ENCODE peak calls at places on chromosome 3, in five cellular contexts. K, Y, L, Q and A are unnamed samples.
A peak's percentile ranks its signal among the peaks of the same experiment; 100 is the strongest.

GRCh38 chr3:45528429-45528828 is 66.1 kb upstream of the LIMD1 start:
- DNase-seq in Q (no peak), K (no peak), L (no peak), Y (no peak), A (no peak)

GRCh38 chr3:78605178-78605577 is 1162.6 kb downstream of the ROBO1 start:
- DNase-seq in Q (no peak), K (no peak), Y (no peak), L (no peak), A (no peak)

GRCh38 chr3:50295553-50296166 is 3.4 kb upstream of the IFRD2 start:
- DNase-seq in Y (no peak), Q (no peak), K (no peak), L (no peak), A (no peak)

GRCh38 chr3:105425153-105425502 is 58.4 kb downstream of the ALCAM start:
- DNase-seq in Y (no peak), K (no peak), L (no peak), Q (no peak), A (no peak)

GRCh38 chr3:39385456-39386098 is 2.4 kb downstream of the SLC25A38 start:
- DNase-seq in Y (no peak), L (no peak), K (no peak), Q (no peak), A (no peak)

GRCh38 chr3:123561188-123561587 is 23.7 kb downstream of the HACD2 start:
- DNase-seq in Y (no peak), Q (no peak), L (no peak), K (no peak), A (no peak)

GRCh38 chr3:51929420-51930003 is 12.2 kb downstream of the RRP9 start:
- DNase-seq in L (no peak), Q (peak; percentile 20), K (no peak), Y (no peak), A (no peak)

GRCh38 chr3:30576946-30577345 is 29.5 kb upstream of the TGFBR2 start:
- DNase-seq in K (no peak), L (no peak), Q (no peak), Y (no peak), A (peak; percentile 33)

GRCh38 chr3:72100626-72101187 is 315.8 kb upstream of the PROK2 start:
- DNase-seq in Y (no peak), Q (peak; percentile 85), K (peak; percentile 83), L (peak; percentile 85), A (peak; percentile 69)

GRCh38 chr3:128278761-128279593 is 125.7 kb downstream of the EEFSEC start:
- DNase-seq in Y (no peak), K (peak; percentile 89), L (peak; percentile 25), Q (no peak), A (peak; percentile 94)
- TF ChIP-seq CTCF in Y (no peak), K (no peak), L (no peak), Q (no peak), A (no peak)

GRCh38 chr3:133374706-133375105 is 25.1 kb upstream of the BFSP2 start:
- DNase-seq in L (no peak), Q (no peak), K (peak; percentile 12), Y (no peak), A (no peak)
- TF ChIP-seq CTCF in L (no peak), Q (no peak), K (no peak), Y (no peak), A (no peak)

DNA sequence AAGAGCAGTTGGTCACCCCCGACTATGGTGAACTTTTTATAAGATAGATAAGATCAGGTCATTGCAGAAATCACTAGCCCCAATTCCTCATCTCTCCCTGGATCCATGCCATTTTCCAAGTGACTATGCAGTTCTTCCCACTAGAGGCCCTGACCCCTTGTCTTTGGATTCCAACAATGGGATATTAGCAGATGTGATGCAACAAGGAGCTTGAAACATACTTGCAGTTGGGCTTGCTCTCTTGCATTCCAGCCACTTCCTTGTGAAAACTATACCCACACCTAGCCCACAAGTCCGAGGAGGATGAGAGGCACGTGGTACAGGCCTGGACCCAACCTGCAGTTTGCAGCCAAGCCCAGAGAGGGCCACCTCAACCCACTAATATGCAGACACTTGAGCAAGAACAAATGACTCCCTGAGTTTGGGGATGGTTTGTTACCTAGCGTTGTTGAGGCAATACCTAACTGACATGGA is 60.6 kb downstream of the SUCLG2 start:
- DNase-seq in K (peak; percentile 70), Q (no peak), Y (no peak), L (no peak), A (peak; percentile 78)
- TF ChIP-seq CTCF in K (peak; percentile 23), Q (no peak), Y (no peak), L (no peak), A (no peak)

GRCh38 chr3:13070622-13071021 is 2.6 kb downstream of the IQSEC1 start:
- DNase-seq in Q (no peak), K (no peak), Y (no peak), L (no peak), A (no peak)

GRCh38 chr3:13069495-13069894 is 3.7 kb downstream of the IQSEC1 start:
- DNase-seq in Y (no peak), L (peak; percentile 37), Q (peak; percentile 74), K (no peak), A (no peak)

GRCh38 chr3:13066236-13066635 is 7.0 kb downstream of the IQSEC1 start:
- DNase-seq in Y (no peak), Q (no peak), K (no peak), L (no peak), A (no peak)

GRCh38 chr3:13067778-13068177 is 5.5 kb downstream of the IQSEC1 start:
- DNase-seq in Q (no peak), Y (no peak), L (no peak), K (no peak), A (no peak)

DNA sequence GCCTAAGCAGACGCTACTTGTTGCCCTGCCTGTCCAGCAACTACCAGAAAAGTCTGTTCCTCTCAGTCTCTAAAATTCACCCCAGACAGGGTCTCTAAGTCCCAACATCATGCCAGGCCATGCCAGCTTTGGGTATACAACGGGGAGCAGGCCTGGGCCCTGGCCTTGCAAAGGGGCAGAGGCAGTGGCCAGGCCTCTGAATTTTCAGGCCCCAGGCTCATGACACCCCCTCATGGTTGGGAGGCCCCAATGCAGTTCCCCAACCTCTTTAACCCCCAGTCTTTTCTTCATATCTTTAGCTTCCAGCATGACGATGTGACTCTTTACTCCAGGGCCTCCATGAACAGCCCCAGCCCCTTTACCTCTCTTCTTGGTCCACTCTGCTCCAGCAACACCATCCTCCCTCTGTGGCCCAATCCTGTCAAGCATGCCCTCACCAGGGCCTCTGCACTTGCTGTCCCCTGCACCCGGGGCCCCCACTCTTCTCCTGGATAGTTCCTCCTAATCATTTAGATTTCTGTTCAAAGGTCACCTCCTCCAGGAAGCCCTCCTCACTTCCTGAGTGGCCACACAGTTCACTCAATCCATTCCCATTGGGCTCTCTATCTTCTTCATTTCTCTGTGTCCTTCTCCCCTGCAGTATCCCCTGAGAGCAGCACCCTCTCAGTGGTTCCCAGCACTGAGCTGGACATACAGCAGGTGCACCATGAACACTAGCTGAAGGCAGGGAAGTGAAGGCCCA is 4.8 kb downstream of the IQSEC1 start:
- DNase-seq in Y (no peak), L (no peak), K (no peak), Q (no peak), A (no peak)
- TF ChIP-seq CTCF in Y (no peak), L (no peak), K (no peak), Q (peak; percentile 12), A (no peak)

GRCh38 chr3:157543491-157544035 is 40.3 kb upstream of the VEPH1 start:
- DNase-seq in Q (no peak), Y (no peak), K (no peak), L (no peak), A (no peak)

GRCh38 chr3:157540656-157541055 is 37.4 kb upstream of the VEPH1 start:
- DNase-seq in Y (no peak), L (no peak), Q (no peak), K (no peak), A (no peak)

GRCh38 chr3:157544501-157545139 is 41.4 kb upstream of the VEPH1 start:
- DNase-seq in Q (no peak), L (no peak), K (peak; percentile 88), Y (no peak), A (peak; percentile 78)

GRCh38 chr3:157541506-157542236 is 38.5 kb upstream of the VEPH1 start:
- DNase-seq in Q (no peak), L (no peak), K (no peak), Y (no peak), A (no peak)

DNA sequence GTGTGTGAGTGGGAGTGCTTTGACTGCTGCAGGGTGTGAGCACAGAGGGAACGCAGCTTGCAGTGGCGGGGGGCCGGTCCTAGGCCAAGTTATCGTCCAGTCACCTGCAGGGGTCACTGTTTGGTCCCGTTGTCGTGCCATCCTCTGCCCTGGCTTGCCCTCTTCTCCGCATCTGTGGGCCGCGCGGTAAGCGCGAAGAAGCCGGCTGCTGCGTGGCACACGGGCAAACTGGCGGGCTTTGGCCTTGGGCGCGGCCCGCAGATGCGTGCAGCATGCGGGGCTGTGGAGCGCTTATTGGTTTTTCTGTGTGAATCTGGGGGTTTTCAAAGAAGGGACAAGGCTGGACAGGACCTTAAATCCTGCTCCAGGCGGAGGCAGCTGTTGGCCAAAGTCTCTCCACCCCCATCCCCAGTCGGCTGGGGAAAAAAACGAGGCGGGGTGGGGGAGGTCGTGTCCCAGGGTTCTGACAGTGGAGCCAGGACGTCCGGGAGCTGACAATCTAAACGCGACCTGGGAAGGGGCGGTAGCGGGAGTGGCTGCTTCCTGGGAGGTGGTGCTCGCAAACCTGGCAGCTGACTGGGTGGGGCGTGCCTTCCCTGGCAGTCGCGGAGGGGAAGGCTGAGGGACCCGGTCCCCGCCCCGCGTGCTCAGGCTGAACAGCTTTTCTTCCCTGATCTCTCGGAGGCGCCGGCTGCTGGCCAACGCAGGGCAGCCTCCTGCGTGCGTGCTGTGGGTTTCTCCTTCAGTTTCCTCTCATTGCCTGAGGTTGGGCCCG is 39.7 kb upstream of the VEPH1 start:
- DNase-seq in L (peak; percentile 83), Q (no peak), K (peak; percentile 78), Y (no peak), A (peak; percentile 89)
- TF ChIP-seq CTCF in L (peak; percentile 20), Q (no peak), K (peak; percentile 33), Y (peak; percentile 77), A (peak; percentile 30)

DNA sequence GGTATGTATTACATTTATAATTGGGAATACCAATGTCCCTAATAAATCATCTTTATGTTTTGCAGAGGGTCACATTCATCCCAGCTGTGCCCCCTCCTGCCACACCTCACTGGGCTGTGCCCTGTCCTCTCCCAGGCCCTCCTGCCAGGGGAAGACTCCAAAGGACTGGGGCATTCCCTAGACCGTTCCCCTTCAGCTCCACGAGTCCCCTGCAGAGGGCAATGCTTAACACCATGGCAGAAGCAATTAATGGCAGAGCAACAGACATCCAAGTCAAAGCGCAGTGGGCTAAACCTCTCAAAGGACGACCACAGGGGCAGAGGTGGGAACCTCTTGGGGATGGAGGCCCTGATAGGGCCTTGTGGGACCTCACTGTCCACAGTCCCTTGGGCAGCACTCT is 71.3 kb upstream of the SEC13 start:
- DNase-seq in K (no peak), Q (no peak), L (no peak), Y (no peak), A (peak; percentile 22)
- TF ChIP-seq CTCF in K (no peak), Q (no peak), L (no peak), Y (no peak), A (no peak)

DNA sequence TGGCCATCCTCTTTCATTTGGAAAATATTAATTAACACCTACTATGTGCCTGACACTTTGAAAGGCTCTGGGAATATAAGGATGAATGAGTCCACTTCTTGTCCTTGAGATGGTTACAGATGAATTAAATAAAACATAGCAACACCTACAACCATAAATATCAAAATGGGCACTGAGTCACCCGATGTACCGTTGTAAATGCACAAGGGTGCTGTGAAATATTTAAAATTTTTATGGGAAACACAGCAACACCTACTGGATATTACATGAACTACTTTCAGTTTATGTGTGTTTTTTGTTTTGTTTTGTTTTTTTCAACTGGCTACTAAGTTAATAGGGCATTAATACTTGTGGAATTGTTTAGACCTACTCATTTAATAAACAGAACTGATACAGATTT is 239.0 kb upstream of the NAALADL2 start:
- DNase-seq in L (no peak), Q (no peak), Y (no peak), K (peak; percentile 41), A (peak; percentile 9)
- TF ChIP-seq CTCF in L (no peak), Q (no peak), Y (peak; percentile 44), K (peak; percentile 38), A (no peak)